ENCODE peak calls at places on chromosomes 11 and 22, in four cellular contexts. K is left ventricle myocardium inferior, W is brain microvascular endothelial cell, D is AG04450. M is an unnamed sample.

GRCh38 chr22:29096736-29097669 is 24.2 kb downstream of the KREMEN1 start:
- DNase-seq in W (no peak), K (no peak), D (no peak), M (no peak)

GRCh38 chr11:2271327-2272240 is 1.2 kb upstream of the ASCL2 start:
- DNase-seq in W (no peak), K (no peak), D (no peak), M (no peak)

GRCh38 chr11:35363246-35364100 is 55.9 kb downstream of the SLC1A2 start:
- DNase-seq in K (no peak), W (no peak), D (no peak), M (no peak)

GRCh38 chr11:22192642-22193347 is at the start of gene ANO5:
- DNase-seq in D (no peak), K (peak; percentile 83), W (no peak), M (no peak)

GRCh38 chr11:69351460-69351859 is 57.5 kb downstream of the MYEOV start:
- DNase-seq in D (no peak), K (no peak), W (peak; percentile 13), M (no peak)

GRCh38 chr11:78857688-78858087 is 283.0 kb upstream of the NARS2 start:
- DNase-seq in W (no peak), D (no peak), K (no peak), M (no peak)

GRCh38 chr11:79092791-79093313 is 348.0 kb downstream of the TENM4 start:
- DNase-seq in D (peak; percentile 99), K (no peak), W (peak; percentile 42), M (peak; percentile 99)

GRCh38 chr11:61855939-61856730 is 28.0 kb downstream of the FADS2 start:
- DNase-seq in W (no peak), K (no peak), D (no peak), M (no peak)

GRCh38 chr11:79081441-79082124 is 359.2 kb downstream of the TENM4 start:
- DNase-seq in W (peak; percentile 12), K (no peak), D (no peak), M (no peak)

GRCh38 chr11:113247231-113247630 is 67.2 kb upstream of the TTC12 start:
- DNase-seq in W (no peak), D (no peak), K (no peak), M (no peak)

GRCh38 chr22:47158457-47158856 is 396.0 kb downstream of the TBC1D22A start:
- DNase-seq in W (no peak), D (no peak), K (no peak), M (no peak)

GRCh38 chr11:77127674-77127968 is 425 bp upstream of the MYO7A start:
- DNase-seq in W (no peak), K (no peak), D (no peak), M (no peak)

GRCh38 chr22:43726296-43726695 is 85.8 kb downstream of the EFCAB6 start:
- DNase-seq in D (no peak), K (no peak), W (no peak), M (no peak)

GRCh38 chr11:79486239-79486984 is 45.6 kb upstream of the TENM4 start:
- DNase-seq in W (no peak), D (no peak), K (no peak), M (no peak)

DNA sequence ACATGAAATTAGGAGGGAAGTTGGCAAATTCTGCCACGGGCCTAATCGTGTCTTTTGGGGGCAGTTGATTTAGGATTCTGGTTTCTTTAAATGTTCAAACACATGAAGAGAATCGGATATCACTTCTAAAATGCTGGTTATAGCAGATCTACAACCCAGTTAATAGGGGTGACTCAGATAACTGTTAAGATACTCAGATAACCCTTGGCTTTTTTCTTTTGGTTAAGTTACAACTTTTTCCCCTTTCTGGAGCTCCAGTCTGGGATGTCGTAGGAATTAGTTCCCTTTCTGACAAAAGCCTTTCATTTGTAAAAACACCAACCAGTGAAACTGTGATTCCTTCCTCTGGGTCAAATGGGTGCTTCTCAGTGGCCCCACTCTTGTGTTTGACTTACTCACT is 976 bp downstream of the DEPDC7 start:
- DNase-seq in W (no peak), K (no peak), D (no peak), M (no peak)
- H3K4me3 ChIP-seq in W (peak overlapping the region; percentile 66), K (peak overlapping the region; percentile 69), D (peak overlapping the region; percentile 77), M (peak overlapping the region; percentile 74)

DNA sequence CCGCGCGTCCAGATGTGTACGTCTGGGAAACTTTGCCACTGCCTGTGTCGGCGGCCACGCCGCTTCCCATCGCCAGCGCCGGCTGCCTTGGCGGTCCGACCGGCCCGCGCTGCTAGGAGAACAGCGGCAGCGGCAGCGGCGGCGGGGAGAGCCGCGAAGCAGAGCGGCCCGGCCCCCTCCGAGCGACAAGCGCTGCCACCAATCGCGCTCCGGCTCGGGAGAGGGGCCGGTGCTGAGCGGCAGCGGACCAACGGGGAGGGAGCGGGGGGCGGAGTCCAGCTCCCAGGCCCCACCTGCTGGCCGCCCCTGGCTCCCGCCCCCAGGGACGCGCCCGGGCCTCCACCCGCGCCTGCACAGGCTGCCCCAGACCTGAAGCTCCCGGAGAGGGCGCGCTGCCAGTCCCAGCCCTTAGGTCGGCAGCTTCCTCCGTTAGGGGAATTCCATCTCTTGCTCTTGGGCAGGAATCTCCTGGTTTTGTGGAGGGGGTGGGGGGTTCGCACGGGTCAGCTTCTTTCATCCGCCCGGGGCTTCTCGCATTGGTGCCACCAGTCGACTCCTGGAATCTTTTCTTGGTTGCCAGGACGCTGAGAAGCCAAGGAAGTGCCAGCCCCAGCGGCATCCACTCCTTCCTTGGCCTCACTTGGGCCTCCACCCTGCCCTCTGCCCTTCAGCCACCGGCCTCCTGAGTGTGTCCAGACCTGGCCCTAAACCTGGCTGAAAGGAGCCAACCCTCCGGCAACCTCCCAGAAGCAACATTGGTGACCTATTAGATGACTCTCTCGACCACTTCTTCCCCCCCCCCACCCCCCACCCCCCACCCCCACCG is at the start of gene GALNT18:
- DNase-seq in K (peak; percentile 94), D (peak; percentile 80), W (peak; percentile 74), M (peak; percentile 36)
- TF ChIP-seq CTCF in K (peak; percentile 67), D (peak; percentile 41), W (peak; percentile 33), M (peak; percentile 62)

GRCh38 chr11:25771605-25772004 is 560.3 kb upstream of the ANO3 start:
- DNase-seq in K (no peak), W (no peak), D (no peak), M (no peak)

GRCh38 chr11:25776238-25776637 is 555.7 kb upstream of the ANO3 start:
- DNase-seq in W (no peak), K (no peak), D (no peak), M (no peak)

DNA sequence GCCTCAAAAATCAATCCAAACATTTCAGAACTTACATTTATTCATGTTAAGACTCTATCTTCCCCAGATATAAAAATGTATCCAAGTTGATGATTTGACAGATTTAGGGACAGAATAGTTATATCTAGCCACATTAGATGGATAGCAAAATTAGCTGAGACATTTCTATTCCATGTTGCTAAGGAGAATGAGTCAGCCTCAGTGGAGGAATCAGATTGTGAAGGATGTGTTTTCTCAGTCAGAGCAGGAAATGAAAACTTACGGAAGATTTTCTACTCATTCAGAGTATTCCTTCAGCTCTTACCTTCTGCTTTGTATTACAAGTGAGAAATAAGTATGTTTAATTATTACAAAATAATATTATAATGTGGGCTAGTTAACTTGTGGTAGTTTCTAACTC is 556.3 kb upstream of the ANO3 start:
- DNase-seq in D (no peak), W (peak; percentile 21), K (no peak), M (no peak)
- H3K4me3 ChIP-seq in D (no peak overlapping the region), W (no peak overlapping the region), K (no peak overlapping the region), M (no peak overlapping the region)

GRCh38 chr11:6613496-6613895 is 1.5 kb upstream of the TAF10 start:
- DNase-seq in K (no peak), D (no peak), W (no peak), M (no peak)

GRCh38 chr11:6611092-6612007 is 666 bp downstream of the TAF10 start:
- DNase-seq in K (peak; percentile 48), W (no peak), D (no peak), M (no peak)

GRCh38 chr11:6614446-6614845 is 2.4 kb upstream of the TAF10 start:
- DNase-seq in K (no peak), D (no peak), W (no peak), M (no peak)

GRCh38 chr11:6612008-6612815 is at the start of gene TAF10:
- DNase-seq in W (peak; percentile 95), D (peak; percentile 88), K (peak; percentile 99), M (peak; percentile 75)

GRCh38 chr11:6612816-6613136 is 760 bp upstream of the TAF10 start:
- DNase-seq in K (no peak), D (no peak), W (no peak), M (no peak)
- TF ChIP-seq CTCF in K (peak; percentile 52), D (peak; percentile 57), W (peak; percentile 62), M (peak; percentile 47)

GRCh38 chr11:65554057-65554818 is 3.9 kb downstream of the LTBP3 start:
- DNase-seq in D (no peak), K (no peak), W (no peak), M (no peak)
- H3K4me3 ChIP-seq in D (no peak overlapping the region), K (no peak overlapping the region), W (no peak overlapping the region), M (no peak overlapping the region)

DNA sequence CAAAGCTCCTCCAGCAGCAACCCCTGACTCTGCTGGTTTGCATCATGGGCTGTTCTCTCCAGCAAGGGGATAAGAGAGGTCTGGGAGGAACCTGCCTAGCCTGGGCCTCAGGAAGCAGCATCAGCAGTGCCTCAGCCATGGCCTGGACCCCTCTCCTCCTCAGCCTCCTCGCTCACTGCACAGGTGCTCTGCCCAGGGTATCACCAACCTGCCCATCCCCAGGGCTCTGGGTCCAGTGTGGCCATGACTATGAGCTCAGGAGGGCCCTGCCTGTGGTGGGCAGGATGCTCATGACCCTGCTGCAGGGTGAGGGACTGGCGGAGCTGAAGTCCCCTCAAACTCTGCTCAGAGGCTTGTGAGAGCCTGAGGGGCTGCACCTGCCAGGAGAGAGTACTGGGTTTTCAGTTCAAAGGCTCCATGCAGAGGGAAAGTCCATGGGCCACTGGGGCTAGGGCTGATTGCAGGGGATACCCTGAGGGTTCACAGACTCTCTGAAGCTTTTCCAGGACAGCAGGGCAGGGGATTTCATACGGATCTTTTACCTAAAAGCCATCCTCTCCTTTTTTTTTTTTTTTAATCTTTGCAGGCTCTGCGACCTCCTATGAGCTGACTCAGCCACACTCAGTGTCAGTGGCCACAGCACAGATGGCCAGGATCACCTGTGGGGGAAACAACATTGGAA is 115.8 kb upstream of the IGLL5 start:
- DNase-seq in W (no peak), D (no peak), K (no peak), M (no peak)
- TF ChIP-seq CTCF in W (no peak), D (no peak), K (no peak), M (no peak)

M was measured in AG04449.